ENCODE peak calls at places on chromosomes 11 and 22, in five cellular contexts. R is uterus, I is lung, L is A549, X is psoas muscle. P is an unnamed sample.

GRCh38 chr11:45859661-45860140 is 12.4 kb downstream of the CRY2 start:
- DNase-seq in R (peak; percentile 96), I (peak; percentile 93), L (no peak), X (peak; percentile 92), P (peak; percentile 96)

GRCh38 chr22:24429411-24430365 is 2.3 kb downstream of the ADORA2A start:
- DNase-seq in R (no peak), I (no peak), L (no peak), X (no peak), P (peak; percentile 52)

GRCh38 chr22:38218661-38219331 is 17.0 kb downstream of the MAFF start:
- DNase-seq in R (peak; percentile 85), I (peak; percentile 85), L (peak; percentile 87), X (peak; percentile 81), P (peak; percentile 81)

GRCh38 chr11:86625981-86626380 is 46.4 kb downstream of the ME3 start:
- DNase-seq in R (no peak), I (no peak), L (no peak), X (no peak), P (no peak)

GRCh38 chr22:35567794-35568193 is 27.2 kb downstream of the RASD2 start:
- DNase-seq in R (no peak), I (no peak), L (no peak), X (no peak), P (no peak)

GRCh38 chr22:40257979-40258378 is 80.3 kb downstream of the TNRC6B start:
- DNase-seq in R (no peak), I (no peak), L (no peak), X (no peak), P (no peak)

GRCh38 chr22:36858966-36859365 is 1.8 kb upstream of the NCF4 start:
- DNase-seq in R (no peak), I (no peak), L (no peak), X (no peak), P (no peak)

GRCh38 chr11:13335319-13335718 is 57.7 kb downstream of the BMAL1 start:
- DNase-seq in R (peak; percentile 59), I (peak; percentile 67), L (peak; percentile 76), X (peak; percentile 55), P (no peak)

DNA sequence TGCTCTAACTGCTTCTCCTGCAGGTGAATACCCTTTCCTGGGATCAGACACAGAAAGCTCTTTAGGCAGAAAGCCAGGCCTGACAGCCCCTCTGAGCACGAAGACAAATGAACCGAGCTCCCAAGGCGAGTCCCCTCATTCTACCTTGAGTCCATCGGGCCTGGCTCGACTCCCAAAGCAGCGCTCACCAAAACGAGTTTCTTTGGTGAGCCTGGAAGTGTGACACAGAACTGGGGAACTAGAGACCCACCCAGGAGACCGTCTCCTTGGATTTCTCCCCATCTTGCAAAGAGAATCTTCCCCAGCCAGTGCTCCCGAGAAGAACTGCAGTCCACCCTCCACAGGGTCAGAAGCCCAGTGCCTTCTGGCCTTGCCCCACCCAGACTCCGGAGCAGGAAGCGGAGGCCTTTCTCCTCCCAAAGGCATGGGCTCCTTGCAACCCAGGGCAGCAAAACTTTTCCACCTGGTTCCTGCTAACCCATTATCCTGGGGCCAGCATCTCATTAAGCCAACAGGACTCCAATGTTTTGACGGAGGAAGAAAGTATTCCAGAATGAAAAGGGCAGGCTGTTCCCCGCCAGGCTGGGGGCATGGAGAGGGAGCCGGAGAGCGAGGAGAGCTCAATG is 88.2 kb downstream of the RTL6 start:
- DNase-seq in R (no peak), I (no peak), L (no peak), X (no peak), P (peak; percentile 12)
- TF ChIP-seq CTCF in R (no peak), I (no peak), L (no peak), X (no peak), P (no peak)

GRCh38 chr11:133917921-133918605 is 38.7 kb downstream of the IGSF9B start:
- DNase-seq in R (no peak), I (no peak), L (no peak), X (no peak), P (no peak)
- H3K4me3 ChIP-seq in R (no peak overlapping the region), I (no peak overlapping the region), L (no peak overlapping the region), X (no peak overlapping the region), P (no peak overlapping the region)

GRCh38 chr11:114086394-114086793 is 26.9 kb downstream of the ZBTB16 start:
- DNase-seq in R (no peak), I (no peak), L (no peak), X (no peak), P (no peak)

GRCh38 chr11:114087028-114087427 is 27.5 kb downstream of the ZBTB16 start:
- DNase-seq in R (no peak), I (no peak), L (no peak), X (no peak), P (no peak)

GRCh38 chr11:114088216-114088615 is 28.7 kb downstream of the ZBTB16 start:
- DNase-seq in R (no peak), I (no peak), L (no peak), X (no peak), P (no peak)

GRCh38 chr11:114084414-114084813 is 24.9 kb downstream of the ZBTB16 start:
- DNase-seq in R (no peak), I (no peak), L (no peak), X (no peak), P (no peak)

GRCh38 chr11:114085965-114086364 is 26.5 kb downstream of the ZBTB16 start:
- DNase-seq in R (no peak), I (peak; percentile 54), L (no peak), X (peak; percentile 50), P (no peak)
- H3K4me1 ChIP-seq in R (peaks cover 47% of the 10 kb centered on the region), I (peaks cover 57% of the 10 kb centered on the region), L (peaks cover 3% of the 10 kb centered on the region), X (peaks cover 100% of the 10 kb centered on the region), P (peaks cover 36% of the 10 kb centered on the region)

GRCh38 chr11:72333657-72334056 is 89.7 kb upstream of the PHOX2A start:
- DNase-seq in R (no peak), I (no peak), L (peak; percentile 6), X (no peak), P (no peak)
- TF ChIP-seq CTCF in R (no peak), I (no peak), L (no peak), X (no peak), P (no peak)

DNA sequence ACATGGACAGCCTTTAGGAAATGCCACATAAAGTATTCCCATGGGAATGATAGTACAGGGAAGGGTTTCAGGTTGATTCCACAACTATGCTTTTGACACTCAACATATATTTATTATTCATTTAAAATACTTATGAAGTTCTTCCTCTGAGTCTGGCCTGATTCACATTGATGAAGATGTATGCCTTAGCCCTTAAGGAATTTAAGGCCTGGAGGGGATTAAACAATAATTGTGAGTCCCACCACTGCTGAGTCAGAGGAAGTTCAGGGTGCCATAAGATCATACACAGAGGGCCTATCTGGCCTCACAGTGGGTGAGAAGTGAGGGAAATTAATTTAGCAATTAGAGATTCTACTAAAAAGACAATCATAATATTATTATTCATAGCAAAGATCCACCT is 161.1 kb upstream of the SNX19 start:
- DNase-seq in R (no peak), I (no peak), L (no peak), X (no peak), P (no peak)
- H3K4me3 ChIP-seq in R (no peak overlapping the region), I (no peak overlapping the region), L (no peak overlapping the region), X (no peak overlapping the region), P (no peak overlapping the region)

DNA sequence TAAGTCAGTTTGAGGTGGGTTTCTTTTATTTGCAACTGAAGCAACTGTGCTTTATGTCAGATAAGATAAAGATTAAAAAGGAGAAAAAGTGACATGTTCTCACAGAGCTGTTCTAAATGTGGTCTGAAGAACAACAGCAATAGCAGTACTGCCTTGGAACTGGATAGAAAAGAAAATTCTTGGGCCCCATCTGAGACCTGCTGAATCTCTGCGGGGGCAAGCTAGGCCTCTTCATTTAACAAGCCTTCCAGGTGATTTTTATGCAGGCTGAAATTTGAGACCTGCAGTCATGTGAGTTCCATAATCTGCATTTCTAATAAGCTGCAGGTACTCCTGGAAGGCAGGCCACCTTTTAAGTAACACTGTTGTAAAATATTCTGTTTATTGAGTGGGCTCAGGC is 91.4 kb upstream of the CTSC start:
- DNase-seq in R (no peak), I (no peak), L (no peak), X (no peak), P (no peak)
- H3K4me1 ChIP-seq in R (no peaks in the 10 kb centered on the region), I (no peaks in the 10 kb centered on the region), L (no peaks in the 10 kb centered on the region), X (no peaks in the 10 kb centered on the region), P (no peaks in the 10 kb centered on the region)

GRCh38 chr11:131889760-131890620 is 519.6 kb downstream of the NTM start:
- DNase-seq in R (no peak), I (no peak), L (no peak), X (no peak), P (no peak)
- TF ChIP-seq CTCF in R (no peak), I (no peak), L (no peak), X (no peak), P (no peak)

DNA sequence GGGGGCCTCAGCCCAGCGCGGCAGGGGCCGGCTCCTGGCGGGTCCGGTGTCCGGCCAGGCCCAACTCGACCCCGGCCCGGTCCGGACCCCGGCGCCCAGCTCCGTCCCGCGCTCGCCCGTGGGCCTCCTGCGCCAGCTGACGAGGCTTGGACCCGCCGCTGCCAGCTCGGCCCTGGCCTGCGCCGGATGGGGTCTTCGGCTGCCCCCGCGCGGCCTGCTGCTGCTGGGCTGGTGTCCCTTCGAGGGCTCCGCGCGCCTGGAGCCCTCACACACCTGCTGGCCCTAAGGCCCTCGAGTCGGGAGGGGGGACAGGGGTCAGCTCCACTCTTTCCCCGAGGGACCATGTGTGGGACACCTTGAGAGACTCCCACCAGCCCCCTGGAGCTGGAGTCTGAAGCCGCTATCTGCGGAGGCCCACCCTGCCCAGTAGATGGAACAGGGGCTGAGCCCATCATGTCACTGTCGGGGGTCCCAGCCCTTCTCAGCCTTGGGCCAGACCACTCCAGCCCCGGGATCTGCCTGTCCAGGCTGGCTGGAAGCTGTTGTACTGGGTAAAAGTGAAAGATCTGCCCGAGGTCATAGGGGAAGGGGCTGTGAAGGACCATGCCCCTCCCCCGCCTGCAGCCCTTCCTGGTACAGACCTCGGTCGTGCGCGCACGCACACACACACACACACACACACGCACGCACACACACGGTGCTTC is 768 bp upstream of the CDKN1C start:
- DNase-seq in R (peak; percentile 62), I (no peak), L (no peak), X (peak; percentile 49), P (peak; percentile 62)
- H3K4me3 ChIP-seq in R (peak overlapping the region; percentile 47), I (peak overlapping the region; percentile 5), L (peak overlapping the region; percentile 71), X (peak overlapping the region; percentile 88), P (no peak overlapping the region)